ENCODE peak calls at places on chromosomes 16 and 17, in ten cellular contexts. One of them, this sample, is unnamed.

GRCh38 chr16:50449800-50450199 is 81.0 kb upstream of the BRD7 start:
- DNase-seq in NCI-H2171 treated with DMSO at 0.1 percent for 48 hours: no peak
- DNase-seq in HFF-Myc: no peak
- DNase-seq in OCI-LY7: no peak
- DNase-seq in mucosa of descending colon: no peak
- DNase-seq in stimulated activated naive CD4-positive, alpha-beta T cell: no peak
- DNase-seq in AML-193: no peak
- DNase-seq in left lung: no peak
- DNase-seq in stimulated activated effector memory CD8-positive, alpha-beta T cell treated with anti-CD3 and anti-CD28 coated beads, Interleukin-12 subunit alpha, Interleukin-12 subunit beta, amount 100 ng/mL, for 72 hours: no peak
- DNase-seq in HT1080: no peak
- DNase-seq in this sample: no peak

GRCh38 chr17:6453279-6454024 is 9.2 kb downstream of the PIMREG start:
- DNase-seq in OCI-LY7: no peak
- DNase-seq in stimulated activated naive CD4-positive, alpha-beta T cell: no peak
- DNase-seq in mucosa of descending colon: no peak
- DNase-seq in HT1080: no peak
- DNase-seq in HFF-Myc: no peak
- DNase-seq in stimulated activated effector memory CD8-positive, alpha-beta T cell treated with anti-CD3 and anti-CD28 coated beads, Interleukin-12 subunit alpha, Interleukin-12 subunit beta, amount 100 ng/mL, for 72 hours: no peak
- DNase-seq in left lung: no peak
- DNase-seq in NCI-H2171 treated with DMSO at 0.1 percent for 48 hours: no peak
- DNase-seq in AML-193: no peak
- DNase-seq in this sample: no peak

GRCh38 chr16:86969716-86970115 is 347.5 kb downstream of the C16orf95 start:
- DNase-seq in stimulated activated naive CD4-positive, alpha-beta T cell: no peak
- DNase-seq in OCI-LY7: no peak
- DNase-seq in stimulated activated effector memory CD8-positive, alpha-beta T cell treated with anti-CD3 and anti-CD28 coated beads, Interleukin-12 subunit alpha, Interleukin-12 subunit beta, amount 100 ng/mL, for 72 hours: no peak
- DNase-seq in AML-193: no peak
- DNase-seq in HT1080: no peak
- DNase-seq in NCI-H2171 treated with DMSO at 0.1 percent for 48 hours: no peak
- DNase-seq in HFF-Myc: no peak
- DNase-seq in left lung: no peak
- DNase-seq in mucosa of descending colon: no peak
- DNase-seq in this sample: no peak

GRCh38 chr17:71200597-71200996 is 920.2 kb upstream of the SOX9 start:
- DNase-seq in left lung: no peak
- DNase-seq in AML-193: no peak
- DNase-seq in NCI-H2171 treated with DMSO at 0.1 percent for 48 hours: no peak
- DNase-seq in HFF-Myc: no peak
- DNase-seq in stimulated activated naive CD4-positive, alpha-beta T cell: no peak
- DNase-seq in stimulated activated effector memory CD8-positive, alpha-beta T cell treated with anti-CD3 and anti-CD28 coated beads, Interleukin-12 subunit alpha, Interleukin-12 subunit beta, amount 100 ng/mL, for 72 hours: no peak
- DNase-seq in mucosa of descending colon: no peak
- DNase-seq in HT1080: no peak
- DNase-seq in OCI-LY7: no peak
- DNase-seq in this sample: no peak

GRCh38 chr16:51683882-51684281 is 532.8 kb upstream of the SALL1 start:
- DNase-seq in stimulated activated effector memory CD8-positive, alpha-beta T cell treated with anti-CD3 and anti-CD28 coated beads, Interleukin-12 subunit alpha, Interleukin-12 subunit beta, amount 100 ng/mL, for 72 hours: no peak
- DNase-seq in left lung: no peak
- DNase-seq in OCI-LY7: no peak
- DNase-seq in HT1080: no peak
- DNase-seq in NCI-H2171 treated with DMSO at 0.1 percent for 48 hours: no peak
- DNase-seq in mucosa of descending colon: no peak
- DNase-seq in stimulated activated naive CD4-positive, alpha-beta T cell: no peak
- DNase-seq in AML-193: no peak
- DNase-seq in HFF-Myc: no peak
- DNase-seq in this sample: no peak

GRCh38 chr17:19726615-19727376 is 10.4 kb upstream of the SLC47A2 start:
- DNase-seq in HT1080: no peak
- DNase-seq in mucosa of descending colon: no peak
- DNase-seq in OCI-LY7: no peak
- DNase-seq in NCI-H2171 treated with DMSO at 0.1 percent for 48 hours: no peak
- DNase-seq in AML-193: no peak
- DNase-seq in HFF-Myc: no peak
- DNase-seq in stimulated activated effector memory CD8-positive, alpha-beta T cell treated with anti-CD3 and anti-CD28 coated beads, Interleukin-12 subunit alpha, Interleukin-12 subunit beta, amount 100 ng/mL, for 72 hours: no peak
- DNase-seq in left lung: no peak
- DNase-seq in stimulated activated naive CD4-positive, alpha-beta T cell: no peak
- DNase-seq in this sample: no peak

GRCh38 chr16:2825049-2825742 is 4.9 kb upstream of the ZG16B start:
- DNase-seq in stimulated activated effector memory CD8-positive, alpha-beta T cell treated with anti-CD3 and anti-CD28 coated beads, Interleukin-12 subunit alpha, Interleukin-12 subunit beta, amount 100 ng/mL, for 72 hours: no peak
- DNase-seq in AML-193: no peak
- DNase-seq in mucosa of descending colon: peak
- DNase-seq in left lung: no peak
- DNase-seq in HT1080: no peak
- DNase-seq in stimulated activated naive CD4-positive, alpha-beta T cell: no peak
- DNase-seq in NCI-H2171 treated with DMSO at 0.1 percent for 48 hours: no peak
- DNase-seq in HFF-Myc: no peak
- DNase-seq in OCI-LY7: no peak
- DNase-seq in this sample: no peak

GRCh38 chr17:48601528-48602430 is 3.0 kb downstream of the HOXB6 start:
- DNase-seq in HFF-Myc: no peak
- DNase-seq in left lung: no peak
- DNase-seq in mucosa of descending colon: peak
- DNase-seq in OCI-LY7: no peak
- DNase-seq in stimulated activated effector memory CD8-positive, alpha-beta T cell treated with anti-CD3 and anti-CD28 coated beads, Interleukin-12 subunit alpha, Interleukin-12 subunit beta, amount 100 ng/mL, for 72 hours: no peak
- DNase-seq in AML-193: no peak
- DNase-seq in HT1080: no peak
- DNase-seq in stimulated activated naive CD4-positive, alpha-beta T cell: no peak
- DNase-seq in NCI-H2171 treated with DMSO at 0.1 percent for 48 hours: no peak
- DNase-seq in this sample: no peak

GRCh38 chr17:68101992-68102758 is 66.6 kb downstream of the KPNA2 start:
- DNase-seq in stimulated activated effector memory CD8-positive, alpha-beta T cell treated with anti-CD3 and anti-CD28 coated beads, Interleukin-12 subunit alpha, Interleukin-12 subunit beta, amount 100 ng/mL, for 72 hours: no peak
- DNase-seq in AML-193: no peak
- DNase-seq in HFF-Myc: no peak
- DNase-seq in stimulated activated naive CD4-positive, alpha-beta T cell: peak
- DNase-seq in mucosa of descending colon: peak
- DNase-seq in HT1080: no peak
- DNase-seq in NCI-H2171 treated with DMSO at 0.1 percent for 48 hours: peak
- DNase-seq in OCI-LY7: peak
- DNase-seq in left lung: no peak
- DNase-seq in this sample: no peak

GRCh38 chr16:89722392-89723278 is 1.3 kb downstream of the ZNF276 start:
- DNase-seq in mucosa of descending colon: peak
- DNase-seq in stimulated activated effector memory CD8-positive, alpha-beta T cell treated with anti-CD3 and anti-CD28 coated beads, Interleukin-12 subunit alpha, Interleukin-12 subunit beta, amount 100 ng/mL, for 72 hours: peak
- DNase-seq in NCI-H2171 treated with DMSO at 0.1 percent for 48 hours: no peak
- DNase-seq in left lung: peak
- DNase-seq in HFF-Myc: no peak
- DNase-seq in AML-193: peak
- DNase-seq in stimulated activated naive CD4-positive, alpha-beta T cell: peak
- DNase-seq in HT1080: peak
- DNase-seq in OCI-LY7: no peak
- DNase-seq in this sample: no peak

GRCh38 chr16:1960665-1961630 is 1.6 kb downstream of the NDUFB10 start:
- DNase-seq in stimulated activated naive CD4-positive, alpha-beta T cell: no peak
- DNase-seq in mucosa of descending colon: peak
- DNase-seq in HT1080: peak
- DNase-seq in AML-193: no peak
- DNase-seq in NCI-H2171 treated with DMSO at 0.1 percent for 48 hours: peak
- DNase-seq in left lung: no peak
- DNase-seq in HFF-Myc: peak
- DNase-seq in OCI-LY7: peak
- DNase-seq in stimulated activated effector memory CD8-positive, alpha-beta T cell treated with anti-CD3 and anti-CD28 coated beads, Interleukin-12 subunit alpha, Interleukin-12 subunit beta, amount 100 ng/mL, for 72 hours: no peak
- DNase-seq in this sample: no peak

GRCh38 chr17:37299257-37299985 is 76.4 kb upstream of the C17orf78 start:
- DNase-seq in stimulated activated naive CD4-positive, alpha-beta T cell: no peak
- DNase-seq in HFF-Myc: no peak
- DNase-seq in HT1080: no peak
- DNase-seq in mucosa of descending colon: no peak
- DNase-seq in left lung: no peak
- DNase-seq in stimulated activated effector memory CD8-positive, alpha-beta T cell treated with anti-CD3 and anti-CD28 coated beads, Interleukin-12 subunit alpha, Interleukin-12 subunit beta, amount 100 ng/mL, for 72 hours: no peak
- DNase-seq in OCI-LY7: no peak
- DNase-seq in NCI-H2171 treated with DMSO at 0.1 percent for 48 hours: peak
- DNase-seq in AML-193: no peak
- DNase-seq in this sample: no peak

GRCh38 chr17:2138768-2139167 is 83.9 kb downstream of the HIC1 start:
- DNase-seq in OCI-LY7: peak
- DNase-seq in HT1080: no peak
- DNase-seq in HFF-Myc: no peak
- DNase-seq in stimulated activated effector memory CD8-positive, alpha-beta T cell treated with anti-CD3 and anti-CD28 coated beads, Interleukin-12 subunit alpha, Interleukin-12 subunit beta, amount 100 ng/mL, for 72 hours: no peak
- DNase-seq in NCI-H2171 treated with DMSO at 0.1 percent for 48 hours: peak
- DNase-seq in AML-193: no peak
- DNase-seq in mucosa of descending colon: no peak
- DNase-seq in stimulated activated naive CD4-positive, alpha-beta T cell: no peak
- DNase-seq in left lung: no peak
- DNase-seq in this sample: peak

This sample was measured in AG08395.